ENCODE peak calls at places on chromosomes 12 and 14, in ten cellular contexts. W is skeletal muscle cell; O is fibroblast of mammary gland; X is stimulated activated CD4-positive, alpha-beta T cell treated with anti-CD3 and anti-CD28 coated beads, Interleukin-12 subunit alpha, Interleukin-12 subunit beta, amount 100 ng/mL, for 4 hours; V is EL; G is left cardiac atrium; R is activated CD4-positive, alpha-beta T cell treated with anti-CD3 and anti-CD28 coated beads, Interleukin-2, amount 10 ng/mL, durations not matched to agents 7 days and 5 days; Y is AG09319; E is stimulated activated CD8-positive, alpha-beta memory T cell treated with anti-CD3 and anti-CD28 coated beads, Interleukin-12 subunit alpha, Interleukin-12 subunit beta, amount 100 ng/mL, for 4 hours; U is NCI-H460. I is an unnamed sample.

GRCh38 chr12:20011200-20011599 is 357.1 kb upstream of the PDE3A start:
- DNase-seq in G (no peak), U (no peak), R (no peak), X (no peak), Y (no peak), W (no peak), E (no peak), V (no peak), O (peak; percentile 34), I (no peak)

GRCh38 chr12:110679201-110679600 is 9.7 kb downstream of the HVCN1 start:
- DNase-seq in Y (no peak), E (no peak), R (no peak), W (no peak), O (no peak), X (no peak), G (no peak), V (no peak), U (no peak), I (no peak)

GRCh38 chr12:109779382-109779781 is 53.8 kb downstream of the TRPV4 start:
- DNase-seq in O (no peak), R (no peak), W (no peak), E (no peak), X (no peak), U (no peak), Y (no peak), G (no peak), V (peak; percentile 12), I (no peak)

GRCh38 chr12:105933671-105934665 is 204.8 kb downstream of the NUAK1 start:
- DNase-seq in U (peak; percentile 28), R (no peak), Y (peak; percentile 90), V (peak; percentile 98), X (no peak), G (peak; percentile 56), W (peak; percentile 94), O (peak; percentile 91), E (no peak), I (no peak)

GRCh38 chr14:87995500-87996275 is 2.7 kb upstream of the GALC start:
- DNase-seq in V (no peak), G (no peak), E (no peak), U (peak; percentile 69), Y (no peak), W (no peak), O (no peak), X (no peak), R (no peak), I (no peak)

GRCh38 chr12:79998554-79998953 is 63.7 kb upstream of the PPP1R12A start:
- DNase-seq in O (no peak), Y (no peak), V (no peak), E (no peak), U (no peak), G (no peak), W (no peak), X (no peak), R (no peak), I (no peak)

GRCh38 chr14:79842270-79842669 is 369.0 kb downstream of the DIO2 start:
- DNase-seq in O (peak; percentile 91), G (peak; percentile 48), Y (no peak), U (peak; percentile 13), E (no peak), W (peak; percentile 4), V (peak; percentile 89), X (no peak), R (no peak), I (no peak)

GRCh38 chr12:54017845-54018607 is 9.2 kb downstream of the HOXC8 start:
- DNase-seq in U (peak; percentile 75), Y (no peak), X (peak; percentile 69), O (peak; percentile 95), E (peak; percentile 66), W (peak; percentile 85), G (peak; percentile 75), V (peak; percentile 92), R (peak; percentile 73), I (peak; percentile 87)

GRCh38 chr14:64417042-64417770 is 29.1 kb downstream of the MTHFD1 start:
- DNase-seq in E (no peak), O (peak; percentile 47), X (no peak), Y (no peak), U (no peak), G (no peak), R (no peak), W (no peak), V (peak; percentile 64), I (no peak)

GRCh38 chr12:23399402-23399933 is 550.0 kb downstream of the SOX5 start:
- DNase-seq in G (no peak), Y (no peak), E (no peak), U (no peak), W (no peak), X (no peak), O (no peak), V (no peak), R (no peak), I (no peak)

GRCh38 chr14:45526715-45527549 is 273.9 kb upstream of the MIS18BP1 start:
- DNase-seq in X (no peak), W (no peak), R (no peak), E (no peak), Y (no peak), G (no peak), O (peak; percentile 6), V (peak; percentile 39), U (peak; percentile 48), I (peak; percentile 5)

GRCh38 chr12:47382305-47382704 is 302.5 kb upstream of the AMIGO2 start:
- DNase-seq in U (no peak), G (no peak), X (no peak), R (no peak), W (no peak), V (no peak), E (no peak), Y (no peak), O (no peak), I (no peak)

GRCh38 chr14:78141590-78141989 is 28.6 kb upstream of the NRXN3 start:
- DNase-seq in V (no peak), O (no peak), E (no peak), Y (no peak), U (no peak), R (no peak), G (no peak), W (no peak), X (no peak), I (no peak)

GRCh38 chr12:116346222-116346621 is 68.7 kb upstream of the MED13L start:
- DNase-seq in U (no peak), W (no peak), Y (no peak), V (no peak), E (no peak), R (no peak), G (peak; percentile 33), X (no peak), O (no peak), I (no peak)

GRCh38 chr14:71521238-71521637 is 411.0 kb upstream of the RGS6 start:
- DNase-seq in R (no peak), O (no peak), E (no peak), W (no peak), X (no peak), V (no peak), U (no peak), G (no peak), Y (no peak), I (no peak)